ENCODE peak calls at places on chromosomes 7 and 10, in eight cellular contexts. Y is choroid plexus epithelial cell; Z is HEK293T; J is M059J; R is left ventricle myocardium inferior; L is activated T-helper 2 cell treated with anti-CD3 and anti-CD28 coated beads, Interferon-gamma antibody, Interleukin-2, Interleukin-4, amounts not matched to agents 10 μg/mL and 5 μg/mL and 100 μg/mL, durations not matched to agents 14 hours and 24 hours and 36 hours; S is CD8-positive, alpha-beta T cell; N is BE2C. M is an unnamed sample.

GRCh38 chr10:113573368-113573767 is 20.5 kb downstream of the HABP2 start:
- DNase-seq in N (no peak), J (no peak), Z (no peak), R (no peak), Y (no peak), L (no peak), S (no peak), M (no peak)

GRCh38 chr10:132464256-132465192 is 67.5 kb downstream of the PWWP2B start:
- DNase-seq in Y (peak; percentile 32), Z (no peak), L (no peak), S (no peak), R (peak; percentile 90), J (no peak), N (peak; percentile 2), M (no peak)

GRCh38 chr10:86592413-86592812 is 61.9 kb upstream of the OPN4 start:
- DNase-seq in Y (no peak), L (no peak), S (no peak), J (no peak), Z (no peak), R (no peak), N (no peak), M (peak; percentile 23)

GRCh38 chr10:114729103-114729659 is 71.1 kb upstream of the ABLIM1 start:
- DNase-seq in S (no peak), Z (no peak), R (no peak), Y (no peak), L (no peak), J (peak; percentile 82), N (peak; percentile 63), M (no peak)

GRCh38 chr7:18081617-18082016 is 54.0 kb upstream of the PRPS1L1 start:
- DNase-seq in S (no peak), Y (peak; percentile 1), J (no peak), R (no peak), N (no peak), Z (no peak), L (no peak), M (no peak)

GRCh38 chr10:30691601-30692015 is 62.1 kb upstream of the LYZL2 start:
- DNase-seq in L (no peak), S (no peak), N (no peak), J (no peak), Y (no peak), Z (no peak), R (no peak), M (no peak)

GRCh38 chr7:2564970-2565546 is 6.3 kb downstream of the IQCE start:
- DNase-seq in Y (peak; percentile 15), Z (no peak), J (no peak), L (no peak), S (no peak), R (no peak), N (no peak), M (no peak)

GRCh38 chr10:60534791-60535389 is 145.2 kb upstream of the ANK3 start:
- DNase-seq in J (no peak), S (no peak), Y (no peak), N (no peak), L (no peak), Z (no peak), R (no peak), M (no peak)

GRCh38 chr10:118394557-118395194 is 52.6 kb upstream of the FAM204A start:
- DNase-seq in S (no peak), L (no peak), N (no peak), Y (no peak), R (no peak), Z (no peak), J (no peak), M (no peak)

GRCh38 chr10:97049670-97050069 is 136.1 kb downstream of the SLIT1 start:
- DNase-seq in L (no peak), N (no peak), J (no peak), Y (no peak), S (no peak), R (no peak), Z (no peak), M (no peak)